ENCODE peak calls at places on chromosomes 4 and X, in nine cellular contexts. A is cardiac muscle cell; P is kidney; K is CD4-positive, CD25-positive, alpha-beta regulatory T cell; E is heart left ventricle; J is fibroblast of lung; O is sigmoid colon; N is IMR-90; W is transverse colon. Q is an unnamed sample.

GRCh38 chr4:154506253-154506652 is 14.7 kb upstream of the DCHS2 start:
- DNase-seq in A (peak; percentile 59), P (no peak), K (no peak), E (no peak), J (peak; percentile 60), O (no peak), N (peak; percentile 13), W (no peak), Q (peak; percentile 74)

GRCh38 chrX:114087543-114087942 is 496.3 kb upstream of the HTR2C start:
- DNase-seq in A (no peak), P (no peak), K (no peak), E (no peak), J (no peak), O (no peak), N (no peak), W (no peak), Q (no peak)

GRCh38 chr4:84849051-84849640 is 117.3 kb downstream of the WDFY3 start:
- DNase-seq in A (no peak), P (no peak), K (no peak), E (no peak), J (no peak), O (no peak), N (no peak), W (no peak), Q (peak; percentile 70)

GRCh38 chr4:8906991-8907595 is 35.5 kb upstream of the HMX1 start:
- DNase-seq in A (no peak), P (peak; percentile 18), K (no peak), E (peak; percentile 42), J (no peak), O (peak; percentile 40), N (no peak), W (peak; percentile 2), Q (no peak)

GRCh38 chr4:45172636-45173035 is 446.3 kb upstream of the GNPDA2 start:
- DNase-seq in A (no peak), P (peak; percentile 41), K (no peak), E (no peak), J (no peak), O (no peak), N (no peak), W (no peak), Q (no peak)

GRCh38 chr4:74659576-74660411 is 134.5 kb downstream of the BTC start:
- DNase-seq in A (no peak), P (no peak), K (no peak), E (no peak), J (peak; percentile 100), O (no peak), N (peak; percentile 99), W (peak; percentile 17), Q (peak; percentile 97)

GRCh38 chr4:134337584-134337983 is 136.0 kb upstream of the PABPC4L start:
- DNase-seq in A (no peak), P (no peak), K (no peak), E (no peak), J (no peak), O (no peak), N (no peak), W (no peak), Q (peak; percentile 46)

GRCh38 chr4:10917475-10918103 is 233.0 kb upstream of the CLNK start:
- DNase-seq in A (no peak), P (no peak), K (no peak), E (no peak), J (peak; percentile 12), O (no peak), N (no peak), W (no peak), Q (no peak)

GRCh38 chrX:144388738-144389137 is 504.9 kb downstream of the UBE2NL start:
- DNase-seq in A (peak; percentile 61), P (no peak), K (no peak), E (no peak), J (no peak), O (no peak), N (no peak), W (no peak), Q (no peak)

GRCh38 chr4:38964942-38965775 is 67.0 kb downstream of the TMEM156 start:
- DNase-seq in A (no peak), P (no peak), K (no peak), E (no peak), J (no peak), O (no peak), N (no peak), W (no peak), Q (no peak)

GRCh38 chr4:38968668-38969067 is 63.5 kb downstream of the TMEM156 start:
- DNase-seq in A (no peak), P (no peak), K (no peak), E (no peak), J (no peak), O (no peak), N (no peak), W (no peak), Q (no peak)

GRCh38 chr4:38965866-38966265 is 66.3 kb downstream of the TMEM156 start:
- DNase-seq in A (no peak), P (no peak), K (no peak), E (no peak), J (no peak), O (no peak), N (no peak), W (no peak), Q (no peak)

GRCh38 chr4:38967260-38968095 is 64.7 kb downstream of the TMEM156 start:
- DNase-seq in A (no peak), P (no peak), K (no peak), E (no peak), J (peak; percentile 99), O (no peak), N (peak; percentile 100), W (no peak), Q (peak; percentile 96)
- H3K36me3 ChIP-seq in A (no peaks in the 10 kb centered on the region), P (no peaks in the 10 kb centered on the region), K (peaks cover 25% of the 10 kb centered on the region), E (no peaks in the 10 kb centered on the region), J (no peaks in the 10 kb centered on the region), O (no peaks in the 10 kb centered on the region), N (no peaks in the 10 kb centered on the region), W (no peaks in the 10 kb centered on the region), Q (no peaks in the 10 kb centered on the region)

DNA sequence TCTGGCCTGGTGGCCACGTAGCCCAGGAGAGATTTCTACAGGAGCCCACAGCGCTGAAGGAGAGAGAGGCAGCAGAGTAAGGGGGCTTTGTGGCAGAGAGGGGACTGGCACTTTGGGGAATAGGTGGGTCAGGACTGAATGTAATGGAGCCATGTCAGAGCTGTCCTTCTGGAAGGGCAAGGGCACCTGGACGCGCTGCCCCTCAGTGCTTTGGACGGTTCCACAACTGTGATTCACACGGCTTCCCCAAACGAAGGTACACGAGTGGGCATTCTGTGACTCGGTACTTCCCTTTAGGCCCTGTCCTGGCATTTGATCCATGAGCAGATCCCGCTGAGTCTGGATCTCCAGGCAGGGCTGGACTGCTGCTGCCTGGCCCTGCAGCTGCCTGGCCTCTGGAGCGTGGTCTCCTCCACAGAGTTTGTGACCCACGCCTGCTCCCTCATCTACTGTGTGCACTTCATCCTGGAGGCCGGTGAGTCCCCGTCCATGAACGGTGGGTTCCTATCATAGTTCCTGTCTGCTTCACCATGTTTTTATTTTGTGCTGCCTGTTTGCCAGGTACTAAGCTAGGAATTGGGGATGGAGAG is 35.2 kb upstream of the MSANTD1 start:
- DNase-seq in A (no peak), P (peak; percentile 63), K (no peak), E (no peak), J (no peak), O (peak; percentile 28), N (no peak), W (no peak), Q (no peak)
- H3K36me3 ChIP-seq in A (peaks cover 61% of the 10 kb centered on the region), P (peaks cover 60% of the 10 kb centered on the region), K (peaks cover 93% of the 10 kb centered on the region), E (peaks cover 95% of the 10 kb centered on the region), J (peaks cover 14% of the 10 kb centered on the region), O (peaks cover 72% of the 10 kb centered on the region), N (peaks cover 58% of the 10 kb centered on the region), W (no peaks in the 10 kb centered on the region), Q (peaks cover 84% of the 10 kb centered on the region)

DNA sequence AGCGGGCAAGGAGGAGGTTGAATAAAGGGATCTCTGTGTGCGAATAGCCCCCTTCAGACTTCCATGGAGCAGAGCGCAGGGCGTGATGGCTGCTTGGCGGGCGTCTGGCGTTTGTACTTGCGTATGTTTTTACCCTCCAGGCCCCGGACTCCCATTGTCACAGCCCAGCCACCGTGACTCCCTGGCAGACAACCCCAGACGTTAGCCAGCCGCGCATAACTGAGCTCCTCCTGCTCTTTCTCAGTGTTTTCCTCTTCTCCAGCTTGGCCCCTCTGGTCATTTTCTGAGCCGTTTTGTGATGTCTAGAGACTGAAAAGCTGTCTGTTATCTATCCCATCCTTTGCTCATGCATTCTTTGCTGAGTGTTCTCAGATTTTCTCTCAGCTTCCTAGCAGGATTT is 54.3 kb downstream of the IGFBP7 start:
- DNase-seq in A (peak; percentile 29), P (no peak), K (no peak), E (no peak), J (no peak), O (peak; percentile 86), N (no peak), W (peak; percentile 16), Q (no peak)
- H3K36me3 ChIP-seq in A (no peaks in the 10 kb centered on the region), P (peaks cover 10% of the 10 kb centered on the region), K (no peaks in the 10 kb centered on the region), E (peaks cover 3% of the 10 kb centered on the region), J (no peaks in the 10 kb centered on the region), O (no peaks in the 10 kb centered on the region), N (peaks cover 4% of the 10 kb centered on the region), W (no peaks in the 10 kb centered on the region), Q (no peaks in the 10 kb centered on the region)

DNA sequence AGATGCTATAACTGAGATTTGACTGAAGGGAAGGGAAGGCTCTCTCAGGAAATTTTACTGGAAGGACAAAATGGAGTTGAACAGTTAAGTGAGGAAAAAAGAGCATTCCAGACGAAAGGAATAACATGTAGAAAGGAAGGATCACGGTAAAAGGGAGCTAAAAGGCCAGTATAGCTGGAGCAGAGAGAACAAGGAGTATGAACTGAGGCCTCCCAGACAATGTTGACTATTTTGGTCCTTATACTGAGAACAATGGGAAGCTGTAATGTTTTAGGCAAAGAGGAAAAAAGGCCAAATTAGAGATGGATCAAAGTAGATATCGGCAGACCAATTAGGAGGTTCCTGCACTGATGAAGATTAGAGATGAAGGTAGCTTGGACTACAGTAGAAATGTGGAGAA is 26.8 kb upstream of the SCD5 start:
- DNase-seq in A (no peak), P (no peak), K (no peak), E (no peak), J (no peak), O (no peak), N (no peak), W (no peak), Q (no peak)
- H3K36me3 ChIP-seq in A (peaks cover 81% of the 10 kb centered on the region), P (peaks cover 65% of the 10 kb centered on the region), K (peaks cover 89% of the 10 kb centered on the region), E (peaks cover 97% of the 10 kb centered on the region), J (peaks cover 22% of the 10 kb centered on the region), O (peaks cover 64% of the 10 kb centered on the region), N (peaks cover 65% of the 10 kb centered on the region), W (peaks cover 4% of the 10 kb centered on the region), Q (peaks cover 99% of the 10 kb centered on the region)

DNA sequence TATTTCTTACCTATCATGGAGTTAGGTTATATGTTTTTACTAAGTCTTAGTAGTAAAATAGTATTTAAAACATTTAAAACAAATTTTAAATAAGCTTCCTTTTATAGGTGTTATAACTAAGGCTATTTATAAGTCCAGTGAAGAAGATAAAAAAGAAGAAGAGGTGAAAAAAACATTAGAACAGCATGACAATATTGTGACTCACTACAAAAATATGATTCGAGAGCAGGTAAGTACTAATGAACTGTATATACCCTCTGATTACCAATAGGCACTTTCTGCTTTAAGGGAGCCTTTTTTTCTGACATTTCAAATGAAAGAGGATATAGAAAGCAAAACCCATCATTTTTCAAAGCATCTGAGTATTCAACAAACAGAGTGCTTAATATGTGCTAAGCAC is 76.6 kb downstream of the USO1 start:
- DNase-seq in A (no peak), P (no peak), K (no peak), E (no peak), J (no peak), O (no peak), N (peak; percentile 56), W (no peak), Q (no peak)
- H3K36me3 ChIP-seq in A (peaks cover 33% of the 10 kb centered on the region), P (peaks cover 14% of the 10 kb centered on the region), K (peaks cover 41% of the 10 kb centered on the region), E (peaks cover 88% of the 10 kb centered on the region), J (peaks cover 2% of the 10 kb centered on the region), O (peaks cover 13% of the 10 kb centered on the region), N (peaks cover 18% of the 10 kb centered on the region), W (no peaks in the 10 kb centered on the region), Q (peaks cover 73% of the 10 kb centered on the region)